ENCODE peak calls at places on chromosomes 12 and 14, in four cellular contexts. One of them, this sample, is unnamed.

GRCh38 chr14:89731534-89731933 is 223.0 kb downstream of the EFCAB11 start:
- DNase-seq in GM12878: no peak
- DNase-seq in K562: no peak
- DNase-seq in HL-60: no peak
- DNase-seq in this sample: no peak

GRCh38 chr12:95083938-95084337 is 10.5 kb upstream of the NR2C1 start:
- DNase-seq in GM12878: no peak
- DNase-seq in K562: no peak
- DNase-seq in HL-60: no peak
- DNase-seq in this sample: no peak

GRCh38 chr12:51393676-51394545 is 2.7 kb upstream of the GALNT6 start:
- DNase-seq in GM12878: no peak
- DNase-seq in K562: no peak
- DNase-seq in HL-60: peak; percentile 70
- DNase-seq in this sample: no peak

GRCh38 chr14:67579040-67579439 is 21.0 kb downstream of the PIGH start:
- DNase-seq in GM12878: no peak
- DNase-seq in K562: no peak
- DNase-seq in HL-60: no peak
- DNase-seq in this sample: no peak

GRCh38 chr14:63773504-63773903 is 45.6 kb upstream of the SGPP1 start:
- DNase-seq in GM12878: no peak
- DNase-seq in K562: no peak
- DNase-seq in HL-60: no peak
- DNase-seq in this sample: no peak

GRCh38 chr12:52379536-52379935 is 5.9 kb downstream of the KRT84 start:
- DNase-seq in GM12878: no peak
- DNase-seq in K562: no peak
- DNase-seq in HL-60: no peak
- DNase-seq in this sample: no peak

GRCh38 chr14:67373347-67373746 is 13.2 kb downstream of the EIF2S1 start:
- DNase-seq in GM12878: peak; percentile 15
- DNase-seq in K562: no peak
- DNase-seq in HL-60: no peak
- DNase-seq in this sample: no peak

GRCh38 chr12:61018571-61018970 is 1241.6 kb upstream of the USP15 start:
- DNase-seq in GM12878: no peak
- DNase-seq in K562: no peak
- DNase-seq in HL-60: no peak
- DNase-seq in this sample: no peak

GRCh38 chr12:57592551-57593165 is 1.7 kb downstream of the PIP4K2C start:
- DNase-seq in GM12878: no peak
- DNase-seq in K562: no peak
- DNase-seq in HL-60: no peak
- DNase-seq in this sample: no peak

GRCh38 chr12:55706840-55707671 is 648 bp downstream of the ITGA7 start:
- DNase-seq in GM12878: no peak
- DNase-seq in K562: no peak
- DNase-seq in HL-60: no peak
- DNase-seq in this sample: no peak

GRCh38 chr12:131892711-131893604 is 1.5 kb upstream of the ULK1 start:
- DNase-seq in GM12878: no peak
- DNase-seq in K562: no peak
- DNase-seq in HL-60: no peak
- DNase-seq in this sample: no peak

GRCh38 chr14:99191663-99192621 is 80.1 kb downstream of the BCL11B start:
- DNase-seq in GM12878: no peak
- DNase-seq in K562: no peak
- DNase-seq in HL-60: no peak
- DNase-seq in this sample: no peak

GRCh38 chr14:101838476-101838875 is 77.0 kb downstream of the PPP2R5C start:
- DNase-seq in GM12878: no peak
- DNase-seq in K562: no peak
- DNase-seq in HL-60: no peak
- DNase-seq in this sample: no peak

GRCh38 chr12:63151061-63151897 is at the start of gene AVPR1A:
- DNase-seq in GM12878: no peak
- DNase-seq in K562: no peak
- DNase-seq in HL-60: no peak
- DNase-seq in this sample: peak; percentile 4

GRCh38 chr12:110431957-110432587 is 18.1 kb downstream of the ARPC3 start:
- DNase-seq in GM12878: no peak
- DNase-seq in K562: no peak
- DNase-seq in HL-60: no peak
- DNase-seq in this sample: no peak

GRCh38 chr12:34119366-34119765 is 97.1 kb downstream of the ALG10 start:
- DNase-seq in GM12878: no peak
- DNase-seq in K562: no peak
- DNase-seq in HL-60: no peak
- DNase-seq in this sample: no peak

GRCh38 chr14:33809456-33809855 is 141.4 kb downstream of the EGLN3 start:
- DNase-seq in GM12878: no peak
- DNase-seq in K562: no peak
- DNase-seq in HL-60: no peak
- DNase-seq in this sample: no peak

GRCh38 chr12:10395390-10395998 is 5.7 kb upstream of the KLRK1 start:
- DNase-seq in GM12878: peak; percentile 60
- DNase-seq in K562: no peak
- DNase-seq in HL-60: peak; percentile 78
- DNase-seq in this sample: no peak

DNA sequence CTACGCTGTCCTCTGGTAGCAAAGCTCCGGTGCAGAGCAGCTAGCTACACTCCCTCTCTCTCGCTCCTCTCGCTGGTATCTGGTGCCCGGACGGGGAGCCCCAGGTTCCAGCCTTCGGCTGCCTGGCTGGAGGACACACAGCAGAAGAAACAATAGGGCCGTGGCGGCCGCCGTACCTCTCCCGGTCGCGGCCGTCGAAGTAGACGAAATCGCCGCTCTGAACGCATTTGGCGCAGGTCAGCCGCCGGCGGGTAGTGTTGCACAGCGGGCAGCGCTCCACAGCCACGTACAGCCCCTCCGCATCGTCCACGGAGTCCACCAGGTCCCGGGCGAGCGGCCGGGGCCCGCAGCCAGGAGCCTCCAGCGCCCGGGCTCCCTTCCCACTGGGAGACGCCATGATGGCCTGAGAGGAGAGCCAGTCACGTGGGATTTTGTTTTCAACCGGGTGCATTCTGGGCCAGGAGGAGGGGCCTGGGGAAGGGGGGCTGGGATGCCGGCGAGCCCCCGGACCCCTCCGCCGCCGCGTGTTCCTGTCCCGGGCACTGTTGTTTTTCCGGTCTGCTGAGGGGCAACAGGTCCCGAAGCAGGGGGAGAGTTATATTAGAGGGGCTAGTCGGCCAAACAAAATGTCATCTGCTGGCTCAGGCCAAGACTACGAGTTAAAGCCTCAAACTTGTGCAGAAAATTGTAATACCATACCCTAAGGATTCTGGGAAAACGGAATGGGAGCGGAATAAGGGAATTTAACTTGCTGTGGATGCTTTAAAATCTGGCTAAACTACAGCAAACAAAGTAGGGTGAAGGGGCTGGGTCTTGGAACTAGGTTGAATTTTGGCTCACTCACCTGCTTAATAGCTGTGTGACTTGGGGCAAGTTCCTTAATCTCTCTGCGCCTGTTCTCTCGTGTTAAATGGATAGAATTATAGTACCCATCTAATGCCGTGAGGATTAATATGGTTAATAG is at the start of gene ATG14:
- DNase-seq in GM12878: peak; percentile 12
- DNase-seq in K562: peak; percentile 84
- DNase-seq in HL-60: peak; percentile 59
- DNase-seq in this sample: peak; percentile 87
- TF ChIP-seq SPI1 in GM12878: no peak
- TF ChIP-seq SPI1 in K562: no peak
- TF ChIP-seq SPI1 in HL-60: no peak
- TF ChIP-seq SPI1 in this sample: no peak

DNA sequence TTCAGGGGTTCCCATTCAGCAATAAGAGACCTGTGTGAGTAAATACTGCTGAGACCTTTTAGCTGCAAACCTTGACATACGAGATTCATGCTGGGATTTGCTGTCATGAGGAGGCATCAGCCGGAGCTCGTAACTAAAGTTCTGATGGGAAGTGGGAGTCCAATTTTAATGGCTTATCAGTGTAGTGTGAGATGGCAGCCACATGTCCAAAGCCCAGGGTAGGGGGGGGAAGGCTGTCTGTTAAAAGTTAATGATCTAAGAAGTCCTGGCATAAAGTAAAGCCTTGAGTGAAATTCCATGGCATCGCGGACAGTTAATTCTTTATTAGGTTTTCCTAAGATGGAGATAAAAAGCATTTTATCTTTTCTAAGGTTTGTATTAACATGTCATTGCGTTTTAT is 240.0 kb downstream of the AACS start:
- DNase-seq in GM12878: no peak
- DNase-seq in K562: no peak
- DNase-seq in HL-60: no peak
- DNase-seq in this sample: no peak
- TF ChIP-seq POLR2AphosphoS5 in GM12878: no peak
- TF ChIP-seq POLR2AphosphoS5 in K562: no peak
- TF ChIP-seq POLR2AphosphoS5 in HL-60: no peak
- TF ChIP-seq POLR2AphosphoS5 in this sample: no peak

GRCh38 chr14:100605706-100606686 is 18.8 kb upstream of the BEGAIN start:
- DNase-seq in GM12878: no peak
- DNase-seq in K562: peak; percentile 28
- DNase-seq in HL-60: no peak
- DNase-seq in this sample: no peak

GRCh38 chr14:100608064-100608463 is 20.8 kb upstream of the BEGAIN start:
- DNase-seq in GM12878: no peak
- DNase-seq in K562: no peak
- DNase-seq in HL-60: no peak
- DNase-seq in this sample: no peak

GRCh38 chr14:100605230-100605629 is 18.0 kb upstream of the BEGAIN start:
- DNase-seq in GM12878: no peak
- DNase-seq in K562: no peak
- DNase-seq in HL-60: no peak
- DNase-seq in this sample: no peak

GRCh38 chr14:100607611-100607956 is 20.4 kb upstream of the BEGAIN start:
- DNase-seq in GM12878: no peak
- DNase-seq in K562: no peak
- DNase-seq in HL-60: no peak
- DNase-seq in this sample: no peak

GRCh38 chr14:100606687-100607610 is 19.7 kb upstream of the BEGAIN start:
- DNase-seq in GM12878: no peak
- DNase-seq in K562: no peak
- DNase-seq in HL-60: no peak
- DNase-seq in this sample: no peak
- TF ChIP-seq SPI1 in GM12878: no peak
- TF ChIP-seq SPI1 in K562: no peak
- TF ChIP-seq SPI1 in HL-60: no peak
- TF ChIP-seq SPI1 in this sample: no peak

GRCh38 chr14:104434214-104435076 is 145.1 kb upstream of the C14orf180 start:
- DNase-seq in GM12878: no peak
- DNase-seq in K562: no peak
- DNase-seq in HL-60: no peak
- DNase-seq in this sample: no peak

GRCh38 chr14:104435147-104436046 is 144.2 kb upstream of the C14orf180 start:
- DNase-seq in GM12878: no peak
- DNase-seq in K562: no peak
- DNase-seq in HL-60: no peak
- DNase-seq in this sample: no peak

GRCh38 chr14:104436741-104437701 is 142.5 kb upstream of the C14orf180 start:
- DNase-seq in GM12878: no peak
- DNase-seq in K562: no peak
- DNase-seq in HL-60: no peak
- DNase-seq in this sample: no peak

GRCh38 chr14:104437703-104438102 is 141.9 kb upstream of the C14orf180 start:
- DNase-seq in GM12878: no peak
- DNase-seq in K562: no peak
- DNase-seq in HL-60: no peak
- DNase-seq in this sample: no peak

GRCh38 chr14:104436047-104436531 is 143.5 kb upstream of the C14orf180 start:
- DNase-seq in GM12878: no peak
- DNase-seq in K562: no peak
- DNase-seq in HL-60: no peak
- DNase-seq in this sample: no peak
- TF ChIP-seq POLR2AphosphoS5 in GM12878: no peak
- TF ChIP-seq POLR2AphosphoS5 in K562: no peak
- TF ChIP-seq POLR2AphosphoS5 in HL-60: no peak
- TF ChIP-seq POLR2AphosphoS5 in this sample: no peak

GRCh38 chr12:130029151-130029550 is 125.3 kb upstream of the TMEM132D start:
- DNase-seq in GM12878: no peak
- DNase-seq in K562: no peak
- DNase-seq in HL-60: no peak
- DNase-seq in this sample: no peak

GRCh38 chr12:130031041-130031440 is 127.2 kb upstream of the TMEM132D start:
- DNase-seq in GM12878: no peak
- DNase-seq in K562: no peak
- DNase-seq in HL-60: no peak
- DNase-seq in this sample: no peak

GRCh38 chr12:130027798-130028197 is 124.0 kb upstream of the TMEM132D start:
- DNase-seq in GM12878: no peak
- DNase-seq in K562: no peak
- DNase-seq in HL-60: no peak
- DNase-seq in this sample: no peak

GRCh38 chr12:130031571-130032189 is 127.9 kb upstream of the TMEM132D start:
- DNase-seq in GM12878: no peak
- DNase-seq in K562: peak; percentile 71
- DNase-seq in HL-60: peak; percentile 34
- DNase-seq in this sample: peak; percentile 47

GRCh38 chr12:130026608-130027176 is 122.9 kb upstream of the TMEM132D start:
- DNase-seq in GM12878: no peak
- DNase-seq in K562: peak; percentile 54
- DNase-seq in HL-60: no peak
- DNase-seq in this sample: peak; percentile 43
- TF ChIP-seq SPI1 in GM12878: no peak
- TF ChIP-seq SPI1 in K562: no peak
- TF ChIP-seq SPI1 in HL-60: no peak
- TF ChIP-seq SPI1 in this sample: no peak

DNA sequence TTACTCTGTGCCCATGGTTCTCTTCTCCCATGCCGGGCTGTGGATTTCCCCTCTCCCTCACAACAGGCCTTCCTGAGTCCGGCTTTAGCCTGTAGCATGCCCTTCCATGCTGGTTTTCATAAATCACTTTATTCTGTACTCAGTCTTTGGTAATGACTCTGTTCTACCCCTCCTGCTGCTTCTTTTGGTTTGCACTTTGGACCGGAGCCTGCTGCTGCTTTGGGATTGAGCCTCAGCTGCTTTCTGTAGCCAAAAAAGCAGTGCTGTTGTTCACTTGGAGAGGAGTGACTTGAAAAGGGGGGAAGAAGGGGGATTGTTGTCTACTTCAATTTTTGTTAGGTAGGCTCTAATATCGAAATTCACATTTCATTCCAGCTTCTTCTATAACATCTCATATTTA is 8.5 kb upstream of the SLC6A13 start:
- DNase-seq in GM12878: no peak
- DNase-seq in K562: no peak
- DNase-seq in HL-60: no peak
- DNase-seq in this sample: no peak
- TF ChIP-seq POLR2AphosphoS5 in GM12878: no peak
- TF ChIP-seq POLR2AphosphoS5 in K562: no peak
- TF ChIP-seq POLR2AphosphoS5 in HL-60: no peak
- TF ChIP-seq POLR2AphosphoS5 in this sample: no peak

DNA sequence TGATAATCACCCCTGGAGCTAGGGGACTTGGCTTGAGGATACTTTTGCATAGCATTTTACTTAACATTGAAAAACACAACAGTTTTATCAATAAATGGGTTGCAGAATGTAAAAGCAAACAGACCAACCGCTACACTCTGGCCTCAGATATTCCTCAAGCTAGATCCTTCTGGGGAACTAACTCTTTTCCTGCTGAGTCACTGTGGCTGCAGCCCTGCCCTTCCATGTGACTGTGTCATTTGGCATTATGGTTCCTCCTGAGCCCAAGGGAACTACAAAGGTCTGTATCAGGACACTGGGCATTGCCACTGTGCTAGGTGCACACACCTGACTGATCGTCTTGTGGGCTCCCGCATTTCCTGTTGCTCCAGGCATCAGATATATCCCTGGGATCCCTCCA is 56.6 kb downstream of the TTC9 start:
- DNase-seq in GM12878: no peak
- DNase-seq in K562: peak; percentile 57
- DNase-seq in HL-60: peak; percentile 28
- DNase-seq in this sample: no peak
- TF ChIP-seq SPI1 in GM12878: no peak
- TF ChIP-seq SPI1 in K562: no peak
- TF ChIP-seq SPI1 in HL-60: no peak
- TF ChIP-seq SPI1 in this sample: no peak

This sample was measured in GM12891.